ENCODE peak calls at places on chromosomes 11 and 22, in four cellular contexts. O is K562, E is GM12878, V is HepG2. K is an unnamed sample.
A peak's percentile ranks its signal among the peaks of the same experiment; 100 is the strongest.

GRCh38 chr22:27207907-27208306 is 550.5 kb downstream of the MIAT start:
- DNase-seq in O (no peak), E (no peak), V (no peak), K (no peak)

GRCh38 chr11:46055371-46055770 is 65.9 kb downstream of the PHF21A start:
- DNase-seq in O (no peak), V (peak; percentile 80), E (no peak), K (no peak)

GRCh38 chr22:42150727-42151590 is 20.3 kb upstream of the CYP2D6 start:
- DNase-seq in O (no peak), V (no peak), E (no peak), K (no peak)

GRCh38 chr11:44031549-44031948 is 16.2 kb upstream of the ACCSL start:
- DNase-seq in V (no peak), O (no peak), E (no peak), K (no peak)

GRCh38 chr11:47466701-47467250 is 17.8 kb upstream of the RAPSN start:
- DNase-seq in E (no peak), V (no peak), O (no peak), K (no peak)

GRCh38 chr22:47957649-47958048 is 1195.2 kb downstream of the TBC1D22A start:
- DNase-seq in E (no peak), V (no peak), O (no peak), K (no peak)

GRCh38 chr22:49197500-49197899 is 630.2 kb downstream of the BRD1 start:
- DNase-seq in O (no peak), E (no peak), V (no peak), K (no peak)

GRCh38 chr22:43777204-43777671 is 34.9 kb downstream of the EFCAB6 start:
- DNase-seq in O (no peak), V (no peak), E (no peak), K (no peak)

GRCh38 chr11:10984250-10984649 is 126.4 kb upstream of the ZBED5 start:
- DNase-seq in O (peak; percentile 55), E (no peak), V (no peak), K (no peak)

GRCh38 chr11:132402056-132402684 is 1031.8 kb downstream of the NTM start:
- DNase-seq in V (no peak), O (no peak), E (peak; percentile 24), K (peak; percentile 14)

GRCh38 chr11:117045196-117045595 is 53.0 kb downstream of the SIK3 start:
- DNase-seq in O (peak; percentile 24), V (no peak), E (no peak), K (peak; percentile 53)

GRCh38 chr22:31650391-31650790 is 11.6 kb downstream of the PISD start:
- DNase-seq in O (no peak), E (no peak), V (no peak), K (no peak)

GRCh38 chr11:77038825-77039326 is 4.7 kb downstream of the B3GNT6 start:
- DNase-seq in E (no peak), O (no peak), V (no peak), K (no peak)

GRCh38 chr11:132312616-132313210 is 942.3 kb downstream of the NTM start:
- DNase-seq in E (no peak), V (no peak), O (peak; percentile 39), K (peak; percentile 61)

GRCh38 chr11:17280494-17281127 is 4.1 kb downstream of the NUCB2 start:
- DNase-seq in E (no peak), V (no peak), O (no peak), K (no peak)

GRCh38 chr11:3838504-3838903 is 2.3 kb downstream of the RHOG start:
- DNase-seq in O (no peak), E (no peak), V (no peak), K (no peak)

GRCh38 chr11:67592880-67593624 is 9.4 kb downstream of the GSTP1 start:
- DNase-seq in O (no peak), E (no peak), V (no peak), K (no peak)

GRCh38 chr22:22143448-22143847 is 101.1 kb upstream of the VPREB1 start:
- DNase-seq in V (no peak), O (no peak), E (no peak), K (no peak)

GRCh38 chr11:86749376-86749775 is 51.0 kb upstream of the PRSS23 start:
- DNase-seq in V (no peak), E (no peak), O (no peak), K (no peak)

GRCh38 chr11:119218141-119218878 is 12.2 kb downstream of the CBL start:
- DNase-seq in E (no peak), V (no peak), O (no peak), K (no peak)

GRCh38 chr11:43489869-43490465 is 131.2 kb downstream of the TTC17 start:
- DNase-seq in O (no peak), E (no peak), V (no peak), K (no peak)

GRCh38 chr11:128877726-128878125 is 10.6 kb upstream of the KCNJ1 start:
- DNase-seq in E (no peak), V (no peak), O (no peak), K (no peak)
- TF ChIP-seq TARDBP in E (no peak), V (no peak), O (no peak), K (no peak)

GRCh38 chr22:37030560-37031281 is 11.2 kb downstream of the MPST start:
- DNase-seq in E (no peak), O (no peak), V (no peak), K (no peak)

GRCh38 chr22:37033605-37034430 is 14.3 kb downstream of the MPST start:
- DNase-seq in V (peak; percentile 71), O (no peak), E (no peak), K (no peak)

GRCh38 chr22:37028692-37029674 is 9.4 kb downstream of the MPST start:
- DNase-seq in O (no peak), E (no peak), V (no peak), K (no peak)

GRCh38 chr22:37032134-37032534 is 12.6 kb downstream of the MPST start:
- DNase-seq in O (no peak), E (no peak), V (no peak), K (no peak)

DNA sequence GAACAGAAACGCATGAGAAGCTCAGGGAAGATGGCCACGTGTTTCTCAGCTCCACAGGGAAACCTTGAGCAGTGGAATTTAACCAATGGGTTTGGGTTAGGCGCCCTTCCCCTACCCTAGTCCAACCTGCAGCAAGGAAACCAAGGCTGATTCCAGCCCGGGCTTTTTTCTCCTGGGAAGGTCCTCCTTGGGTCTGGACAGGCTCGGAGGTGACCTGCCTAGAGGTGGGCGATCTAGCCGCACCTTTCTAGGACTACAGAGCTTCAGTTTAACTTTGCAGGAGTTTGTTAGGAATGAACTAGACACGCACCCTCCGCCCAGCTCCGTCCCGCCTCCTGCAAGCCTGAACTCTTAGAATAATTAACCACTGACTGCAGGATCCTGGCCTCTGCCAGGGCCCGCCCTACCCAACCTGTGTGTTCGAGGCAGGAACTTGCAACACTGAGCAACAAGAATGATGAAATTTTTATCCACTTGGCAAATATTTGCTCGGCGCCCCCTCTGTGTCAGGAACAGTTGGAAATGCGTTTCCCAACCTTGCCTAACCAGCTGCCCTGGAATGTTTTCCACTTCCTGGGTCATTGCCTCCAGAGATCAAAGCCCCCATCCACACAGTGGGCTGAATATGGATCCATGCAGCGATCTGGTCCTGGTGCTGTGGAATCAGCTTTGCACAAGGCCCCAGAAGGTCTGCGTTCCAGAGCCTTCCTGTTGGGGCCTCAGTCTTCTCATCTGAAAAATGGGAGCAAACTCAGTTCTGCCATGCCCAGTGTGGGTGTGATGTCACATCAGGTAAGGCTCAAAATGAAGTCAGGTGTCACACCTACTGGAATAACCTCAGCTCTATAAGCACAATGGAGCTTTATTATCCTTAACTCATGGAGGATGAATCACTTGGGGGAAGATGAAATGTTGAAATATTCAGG is 13.3 kb downstream of the MPST start:
- DNase-seq in E (no peak), O (no peak), V (peak; percentile 100), K (no peak)
- TF ChIP-seq BHLHE40 in E (no peak), O (no peak), V (no peak), K (no peak)

DNA sequence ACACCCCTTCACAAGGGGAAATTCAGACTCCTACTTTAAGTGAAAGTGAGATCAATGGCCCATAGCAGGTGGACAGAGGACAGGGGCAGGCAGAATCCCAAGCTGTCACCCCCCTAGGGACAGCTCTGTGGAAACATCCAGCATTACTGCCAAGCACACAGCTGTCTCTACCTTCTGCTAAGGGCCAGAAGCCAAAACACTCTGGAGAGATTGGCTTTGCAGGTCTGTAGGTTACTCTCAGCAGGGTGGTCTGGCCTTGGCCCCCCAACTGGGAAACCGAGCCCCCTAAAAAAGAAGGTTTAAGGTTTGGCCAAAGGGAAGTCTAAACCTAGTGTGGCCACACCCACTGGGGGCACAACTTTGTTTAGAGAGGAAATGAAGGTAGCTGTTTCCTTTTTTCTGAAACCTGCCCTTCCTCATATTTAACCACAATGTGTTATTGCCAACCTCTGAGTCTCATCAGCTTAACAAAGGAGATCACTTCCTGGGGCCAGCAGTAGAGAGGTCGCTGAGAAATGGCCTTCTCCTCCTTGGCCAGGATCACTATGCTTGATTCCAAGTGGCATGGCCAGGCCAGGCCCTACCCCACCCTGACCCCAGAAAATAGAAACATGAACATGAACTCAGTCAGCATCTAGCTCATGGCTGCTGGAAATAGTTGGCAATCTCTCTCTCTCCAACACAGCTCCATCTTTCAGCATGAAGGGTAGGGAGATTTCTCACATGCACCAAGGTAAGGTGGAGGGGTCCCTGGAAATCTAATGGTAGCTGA is 25.9 kb upstream of the SCARF2 start:
- DNase-seq in O (no peak), V (no peak), E (no peak), K (no peak)
- TF ChIP-seq TARDBP in O (no peak), V (no peak), E (no peak), K (no peak)

DNA sequence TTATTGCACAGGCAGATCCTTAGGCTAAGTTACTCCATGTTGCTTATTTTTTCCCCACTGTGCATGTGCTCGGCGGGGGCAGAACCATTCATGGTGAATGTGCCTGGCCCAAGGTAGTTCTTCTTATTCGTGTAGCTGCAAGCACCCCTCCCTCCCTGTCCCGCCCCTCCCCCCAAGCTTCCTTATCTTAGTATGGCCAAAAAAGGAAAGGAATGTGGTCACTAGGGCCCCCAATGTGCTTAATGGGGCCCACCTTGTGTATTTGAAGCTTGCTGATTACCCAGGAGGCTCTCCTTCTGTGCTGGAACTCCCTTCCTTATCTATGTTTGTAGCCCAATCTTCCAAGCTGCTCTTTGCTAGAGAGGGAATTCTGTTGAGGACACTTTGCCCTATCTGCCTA is 1259.7 kb upstream of the RAG2 start:
- DNase-seq in V (no peak), O (peak; percentile 9), E (no peak), K (no peak)
- TF ChIP-seq BHLHE40 in V (no peak), O (no peak), E (no peak), K (no peak)

GRCh38 chr11:75924966-75925784 is 110.2 kb downstream of the UVRAG start:
- DNase-seq in V (no peak), E (no peak), O (no peak), K (no peak)
- TF ChIP-seq TARDBP in V (no peak), E (no peak), O (no peak), K (no peak)